ENCODE peak calls at places on chromosomes 1 and 21, in seven cellular contexts. A, E, B, J, W, H and K are unnamed samples.

GRCh38 chr21:30986966-30987365 is 51.3 kb downstream of the KRTAP19-8 start:
- DNase-seq in E (no peak), H (no peak), B (no peak), W (no peak), J (no peak), A (no peak), K (no peak)

GRCh38 chr1:55993608-55994251 is 585.6 kb downstream of the PLPP3 start:
- DNase-seq in W (no peak), J (no peak), B (no peak), H (no peak), A (no peak), E (no peak), K (no peak)

GRCh38 chr1:16232316-16232710 is 4.7 kb downstream of the CPLANE2 start:
- DNase-seq in W (no peak), B (no peak), H (no peak), E (no peak), A (no peak), J (no peak), K (no peak)

GRCh38 chr1:59393211-59394180 is 96.6 kb downstream of the FGGY start:
- DNase-seq in E (no peak), H (peak; percentile 63), B (no peak), W (no peak), A (peak; percentile 98), J (no peak), K (peak; percentile 58)

GRCh38 chr1:70222716-70223235 is 1.6 kb downstream of the SRSF11 start:
- DNase-seq in B (no peak), A (peak; percentile 6), J (no peak), H (no peak), E (peak; percentile 3), W (no peak), K (no peak)

GRCh38 chr1:214332950-214333798 is 52.2 kb downstream of the SMYD2 start:
- DNase-seq in B (peak; percentile 50), W (peak; percentile 34), J (peak; percentile 58), E (peak; percentile 49), A (peak; percentile 68), H (peak; percentile 32), K (peak; percentile 41)

GRCh38 chr21:41597811-41598231 is 89.9 kb upstream of the TMPRSS2 start:
- DNase-seq in E (no peak), A (no peak), W (no peak), B (no peak), H (no peak), J (no peak), K (no peak)

GRCh38 chr1:2248127-2248826 is 20.2 kb downstream of the SKI start:
- DNase-seq in B (no peak), A (no peak), W (no peak), J (no peak), E (no peak), H (no peak), K (no peak)

GRCh38 chr1:10830961-10831669 is 34.7 kb upstream of the CASZ1 start:
- DNase-seq in J (peak; percentile 63), H (no peak), E (no peak), B (no peak), W (no peak), A (no peak), K (peak; percentile 2)

GRCh38 chr1:109104364-109105151 is 9.4 kb upstream of the ELAPOR1 start:
- DNase-seq in A (no peak), H (no peak), J (no peak), W (no peak), B (no peak), E (no peak), K (peak; percentile 27)

GRCh38 chr1:108141604-108142003 is 58.5 kb downstream of the SLC25A24 start:
- DNase-seq in A (peak; percentile 32), W (no peak), E (no peak), H (no peak), B (no peak), J (no peak), K (peak; percentile 25)

GRCh38 chr1:152013664-152014237 is 20.1 kb upstream of the S100A10 start:
- DNase-seq in H (no peak), W (peak; percentile 34), A (peak; percentile 54), J (no peak), B (no peak), E (peak; percentile 74), K (peak; percentile 38)

GRCh38 chr1:103160281-103160680 is 52.0 kb upstream of the COL11A1 start:
- DNase-seq in E (no peak), J (no peak), A (peak; percentile 38), H (no peak), B (no peak), W (no peak), K (no peak)

GRCh38 chr21:41931041-41931451 is 22.8 kb downstream of the C2CD2 start:
- DNase-seq in H (no peak), B (no peak), E (no peak), J (no peak), W (no peak), A (no peak), K (no peak)

GRCh38 chr21:46368533-46369285 is 44.8 kb downstream of the PCNT start:
- DNase-seq in W (no peak), J (no peak), E (peak; percentile 87), A (no peak), H (no peak), B (peak; percentile 90), K (no peak)

GRCh38 chr1:75220072-75220471 is 85.9 kb downstream of the LHX8 start:
- DNase-seq in J (no peak), B (no peak), A (no peak), E (no peak), W (no peak), H (no peak), K (no peak)

GRCh38 chr1:24639881-24640280 is 3.2 kb upstream of the SRRM1 start:
- DNase-seq in B (no peak), E (no peak), W (no peak), J (no peak), A (no peak), H (no peak), K (no peak)

GRCh38 chr1:4017636-4018365 is 117.7 kb upstream of the C1orf174 start:
- DNase-seq in J (no peak), B (no peak), A (no peak), W (no peak), E (no peak), H (no peak), K (no peak)

GRCh38 chr21:14523234-14523633 is 22.9 kb downstream of the SAMSN1 start:
- DNase-seq in J (no peak), W (no peak), B (no peak), E (peak; percentile 90), H (no peak), A (no peak), K (no peak)

GRCh38 chr21:14526199-14526598 is 19.9 kb downstream of the SAMSN1 start:
- DNase-seq in E (no peak), H (no peak), W (no peak), B (no peak), A (no peak), J (no peak), K (no peak)

GRCh38 chr21:14522689-14523088 is 23.4 kb downstream of the SAMSN1 start:
- DNase-seq in W (no peak), E (no peak), B (no peak), H (no peak), J (no peak), A (no peak), K (no peak)

DNA sequence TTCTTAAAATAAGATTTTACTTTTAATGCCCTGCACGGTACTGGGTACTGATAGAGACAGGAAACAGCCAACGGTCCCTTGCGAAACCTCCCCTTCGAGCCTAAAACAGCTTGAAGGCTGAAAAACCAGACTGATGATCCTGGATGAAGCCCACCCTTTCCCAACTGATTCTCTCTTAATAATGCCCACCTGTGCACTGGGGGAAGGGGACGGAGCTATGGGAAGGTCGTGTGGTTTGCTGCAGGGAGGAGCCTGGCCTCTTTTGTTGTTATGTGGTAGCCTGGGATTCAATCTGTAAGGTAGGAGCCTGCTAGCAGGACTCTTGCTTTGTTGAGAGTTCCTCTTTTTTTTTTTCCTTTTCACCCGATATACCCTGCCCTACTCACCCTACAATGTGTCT is 25.6 kb downstream of the SAMSN1 start:
- DNase-seq in W (no peak), J (no peak), H (no peak), B (no peak), A (no peak), E (no peak), K (no peak)
- TF ChIP-seq CTCF in W (no peak), J (no peak), H (no peak), B (no peak), A (no peak), E (no peak), K (no peak)

GRCh38 chr1:220544901-220545303 is 17.0 kb downstream of the MARK1 start:
- DNase-seq in E (no peak), A (no peak), H (no peak), J (peak; percentile 3), W (no peak), B (no peak), K (no peak)
- TF ChIP-seq CTCF in E (peak; percentile 28), A (no peak), H (no peak), J (no peak), W (peak; percentile 26), B (peak; percentile 18), K (peak; percentile 25)

DNA sequence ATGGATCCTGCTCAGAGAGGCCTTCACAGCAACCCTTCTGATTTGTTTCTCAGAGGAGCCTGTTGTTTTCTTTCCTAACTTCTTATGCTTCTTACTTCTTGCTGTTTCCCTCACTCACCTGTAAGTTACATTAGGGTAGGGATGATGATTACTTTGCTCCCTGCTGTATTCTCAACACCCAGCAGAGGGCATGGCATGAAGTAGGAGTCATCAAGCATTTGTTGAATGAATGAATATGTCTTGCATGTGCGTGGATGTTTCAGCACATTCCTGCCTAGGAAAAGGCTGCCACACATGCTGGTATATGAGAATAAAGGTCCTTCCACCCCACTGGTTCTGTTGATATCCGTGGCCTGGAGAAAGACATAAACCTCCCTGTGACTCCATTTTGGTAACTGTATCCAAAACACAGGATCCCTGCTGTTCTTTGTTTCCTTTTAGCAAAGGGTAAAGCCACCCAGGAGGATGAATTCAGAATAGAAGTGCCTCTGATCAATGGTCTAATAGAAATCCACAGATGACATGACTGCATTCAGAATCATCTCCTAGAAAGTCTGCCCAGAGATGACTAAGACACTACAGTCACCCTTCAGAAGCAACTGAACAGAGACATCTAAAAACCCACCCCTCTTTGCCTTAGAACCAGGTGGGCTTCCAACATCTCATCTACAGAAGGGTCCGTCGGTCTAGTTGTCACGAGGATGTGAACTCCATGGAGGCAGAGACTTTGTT is 168.8 kb downstream of the ZSCAN20 start:
- DNase-seq in E (no peak), W (no peak), A (peak; percentile 43), J (no peak), B (no peak), H (no peak), K (peak; percentile 10)
- TF ChIP-seq CTCF in E (peak; percentile 20), W (peak; percentile 60), A (peak; percentile 68), J (peak; percentile 53), B (peak; percentile 47), H (peak; percentile 55), K (peak; percentile 67)

GRCh38 chr1:18948913-18949688 is 7.4 kb downstream of the IFFO2 start:
- DNase-seq in B (no peak), W (no peak), E (no peak), J (no peak), A (peak; percentile 68), H (no peak), K (peak; percentile 50)

GRCh38 chr1:18951416-18951815 is 5.1 kb downstream of the IFFO2 start:
- DNase-seq in B (no peak), H (no peak), J (no peak), W (no peak), A (no peak), E (no peak), K (no peak)

GRCh38 chr1:18950415-18951026 is 6.0 kb downstream of the IFFO2 start:
- DNase-seq in E (no peak), B (peak; percentile 52), A (no peak), J (no peak), H (no peak), W (no peak), K (no peak)

GRCh38 chr1:18948048-18948912 is 8.2 kb downstream of the IFFO2 start:
- DNase-seq in B (no peak), W (no peak), H (no peak), A (peak; percentile 61), J (no peak), E (no peak), K (peak; percentile 36)

GRCh38 chr1:18949689-18950414 is 6.6 kb downstream of the IFFO2 start:
- DNase-seq in J (no peak), W (no peak), E (no peak), B (peak; percentile 62), A (peak; percentile 50), H (no peak), K (peak; percentile 56)
- TF ChIP-seq CTCF in J (no peak), W (peak; percentile 19), E (peak; percentile 11), B (peak; percentile 35), A (peak; percentile 28), H (peak; percentile 27), K (peak; percentile 25)